ENCODE peak calls at places on chromosomes 6 and 20, in seven cellular contexts. D is GM13977, Y is stromal cell of bone marrow, U is HS-27A, P is AML-193, J is colonic mucosa, A is NCI-H187. V is an unnamed sample.

GRCh38 chr6:149137594-149137993 is 179.9 kb upstream of the TAB2 start:
- DNase-seq in J (no peak), P (no peak), D (no peak), Y (no peak), U (no peak), A (no peak), V (no peak)

GRCh38 chr6:129317931-129318820 is 391.8 kb downstream of the ARHGAP18 start:
- DNase-seq in A (no peak), P (no peak), J (peak; percentile 25), Y (peak; percentile 13), U (no peak), D (no peak), V (no peak)

GRCh38 chr6:34585512-34586045 is 29.4 kb upstream of the SPDEF start:
- DNase-seq in J (no peak), U (no peak), P (no peak), D (no peak), Y (peak; percentile 13), A (no peak), V (no peak)

GRCh38 chr6:24009319-24009718 is 116.7 kb upstream of the NRSN1 start:
- DNase-seq in Y (no peak), D (no peak), U (no peak), A (peak; percentile 61), J (no peak), P (no peak), V (no peak)

GRCh38 chr6:155656024-155656423 is 200.4 kb upstream of the NOX3 start:
- DNase-seq in J (no peak), Y (no peak), P (no peak), A (no peak), U (no peak), D (no peak), V (no peak)

GRCh38 chr6:1043458-1043836 is 268.5 kb upstream of the FOXQ1 start:
- DNase-seq in Y (no peak), U (no peak), P (no peak), J (no peak), D (no peak), A (no peak), V (no peak)

GRCh38 chr6:41965429-41966213 is 24.0 kb upstream of the CCND3 start:
- DNase-seq in P (no peak), J (no peak), A (no peak), Y (no peak), U (no peak), D (no peak), V (no peak)

GRCh38 chr6:52419809-52420667 is at the start of gene EFHC1:
- DNase-seq in P (peak; percentile 99), D (peak; percentile 93), J (peak; percentile 99), A (peak; percentile 98), Y (peak; percentile 94), U (peak; percentile 98), V (peak; percentile 67)

GRCh38 chr20:58512808-58513552 is 2.2 kb downstream of the APCDD1L start:
- DNase-seq in Y (peak; percentile 33), D (no peak), J (no peak), A (no peak), P (no peak), U (no peak), V (no peak)

GRCh38 chr6:151609146-151609962 is 115.5 kb downstream of the CCDC170 start:
- DNase-seq in D (no peak), U (no peak), J (no peak), Y (peak; percentile 42), P (no peak), A (no peak), V (no peak)

GRCh38 chr6:37897321-37897720 is 77.8 kb downstream of the ZFAND3 start:
- DNase-seq in U (peak; percentile 62), P (no peak), D (no peak), J (no peak), Y (no peak), A (no peak), V (no peak)

GRCh38 chr20:36339646-36340592 is 33.8 kb downstream of the DLGAP4 start:
- DNase-seq in P (no peak), U (no peak), A (no peak), J (no peak), D (no peak), Y (no peak), V (no peak)

GRCh38 chr6:33249732-33250625 is 21.7 kb downstream of the VPS52 start:
- DNase-seq in U (peak; percentile 47), P (no peak), A (no peak), J (peak; percentile 32), D (no peak), Y (peak; percentile 86), V (no peak)

GRCh38 chr6:141526985-141527384 is 605.7 kb upstream of the GJE1 start:
- DNase-seq in D (no peak), J (no peak), U (no peak), A (no peak), Y (no peak), P (no peak), V (no peak)

GRCh38 chr6:30493643-30494250 is 4.4 kb downstream of the HLA-E start:
- DNase-seq in A (no peak), Y (no peak), D (peak; percentile 3), P (no peak), U (no peak), J (no peak), V (no peak)

GRCh38 chr6:128712898-128713297 is 170.0 kb upstream of the LAMA2 start:
- DNase-seq in D (no peak), U (no peak), J (no peak), Y (no peak), A (no peak), P (no peak), V (no peak)

GRCh38 chr6:158358450-158359077 is 46.3 kb downstream of the TULP4 start:
- DNase-seq in P (no peak), U (no peak), J (peak; percentile 56), Y (no peak), D (no peak), A (no peak), V (no peak)

GRCh38 chr6:10099086-10099499 is 315.8 kb downstream of the TFAP2A start:
- DNase-seq in P (no peak), Y (no peak), A (peak; percentile 37), U (no peak), D (no peak), J (peak; percentile 17), V (no peak)

GRCh38 chr20:44942264-44942973 is 17.8 kb downstream of the TOMM34 start:
- DNase-seq in J (no peak), U (no peak), P (no peak), Y (no peak), D (no peak), A (no peak), V (no peak)

GRCh38 chr20:40506567-40506966 is 182.5 kb downstream of the MAFB start:
- DNase-seq in J (peak; percentile 64), D (no peak), U (peak; percentile 85), P (peak; percentile 98), Y (peak; percentile 100), A (no peak), V (no peak)

GRCh38 chr6:89984926-89985743 is 90.9 kb downstream of the GJA10 start:
- DNase-seq in A (no peak), P (no peak), D (no peak), Y (peak; percentile 44), U (no peak), J (peak; percentile 23), V (no peak)

V was measured in GM19239.